ENCODE peak calls at places on chromosomes 7 and 10, in nine cellular contexts. Q, F, J, B, I, W, G, P and N are unnamed samples.

GRCh38 chr7:81499262-81500116 is 270.4 kb downstream of the HGF start:
- DNase-seq in Q (peak), F (peak), J (no peak), B (peak), I (no peak), W (peak), G (no peak), P (no peak), N (peak)

GRCh38 chr7:107502154-107502553 is 32.3 kb downstream of the GPR22 start:
- DNase-seq in Q (no peak), F (no peak), J (no peak), B (no peak), I (no peak), W (no peak), G (no peak), P (no peak), N (no peak)

GRCh38 chr10:60139798-60140566 is 233.6 kb upstream of the CCDC6 start:
- DNase-seq in Q (no peak), F (no peak), J (no peak), B (no peak), I (no peak), W (no peak), G (no peak), P (no peak), N (peak)

GRCh38 chr7:39228946-39229345 is 251.2 kb downstream of the POU6F2 start:
- DNase-seq in Q (no peak), F (no peak), J (no peak), B (no peak), I (no peak), W (no peak), G (no peak), P (no peak), N (no peak)

GRCh38 chr7:91310829-91311460 is 46.7 kb downstream of the FZD1 start:
- DNase-seq in Q (no peak), F (no peak), J (peak), B (no peak), I (no peak), W (no peak), G (no peak), P (no peak), N (no peak)

GRCh38 chr7:69739182-69739581 is 140.9 kb downstream of the AUTS2 start:
- DNase-seq in Q (no peak), F (no peak), J (no peak), B (no peak), I (no peak), W (no peak), G (no peak), P (no peak), N (no peak)

GRCh38 chr10:59346321-59346720 is 16.0 kb downstream of the FAM13C start:
- DNase-seq in Q (no peak), F (no peak), J (no peak), B (no peak), I (no peak), W (no peak), G (no peak), P (no peak), N (no peak)

GRCh38 chr10:125153693-125154490 is 6.5 kb downstream of the CTBP2 start:
- DNase-seq in Q (peak), F (peak), J (no peak), B (no peak), I (no peak), W (no peak), G (no peak), P (no peak), N (no peak)

GRCh38 chr10:35946556-35946955 is 304.5 kb upstream of the FZD8 start:
- DNase-seq in Q (no peak), F (no peak), J (no peak), B (no peak), I (no peak), W (no peak), G (no peak), P (no peak), N (no peak)

GRCh38 chr7:15463801-15464761 is 97.7 kb downstream of the AGMO start:
- DNase-seq in Q (no peak), F (no peak), J (no peak), B (no peak), I (no peak), W (no peak), G (no peak), P (no peak), N (no peak)

GRCh38 chr7:96414931-96415292 is 93.0 kb upstream of the SLC25A13 start:
- DNase-seq in Q (peak), F (peak), J (no peak), B (peak), I (peak), W (no peak), G (no peak), P (no peak), N (peak)

GRCh38 chr10:26269754-26270153 is 53.2 kb downstream of the GAD2 start:
- DNase-seq in Q (no peak), F (peak), J (no peak), B (no peak), I (no peak), W (peak), G (no peak), P (no peak), N (peak)

GRCh38 chr7:26159243-26159642 is 7.2 kb downstream of the NFE2L3 start:
- DNase-seq in Q (no peak), F (no peak), J (no peak), B (no peak), I (no peak), W (no peak), G (no peak), P (no peak), N (no peak)

GRCh38 chr10:16788125-16788524 is 29.1 kb downstream of the RSU1 start:
- DNase-seq in Q (no peak), F (no peak), J (no peak), B (no peak), I (no peak), W (no peak), G (no peak), P (no peak), N (no peak)

GRCh38 chr10:132961864-132962622 is 19.7 kb upstream of the CFAP46 start:
- DNase-seq in Q (no peak), F (peak), J (peak), B (no peak), I (peak), W (no peak), G (peak), P (peak), N (peak)

GRCh38 chr10:22615819-22616499 is 98.4 kb downstream of the PIP4K2A start:
- DNase-seq in Q (peak), F (peak), J (peak), B (no peak), I (no peak), W (no peak), G (no peak), P (peak), N (no peak)